ENCODE peak calls at places on chromosomes 6 and 20, in seven cellular contexts. One of them, this sample, is unnamed.
A peak's percentile ranks its signal among the peaks of the same experiment; 100 is the strongest.

GRCh38 chr20:47546184-47547033 is 44.7 kb downstream of the NCOA3 start:
- DNase-seq in H9: no peak
- DNase-seq in IMR-90: peak; percentile 96
- DNase-seq in H1: no peak
- DNase-seq in trophoblast cell: peak; percentile 93
- DNase-seq in neuronal stem cell: no peak
- DNase-seq in mesenchymal stem cell: peak; percentile 74
- DNase-seq in this sample: no peak

GRCh38 chr6:83127258-83127657 is 59.8 kb downstream of the DOP1A start:
- DNase-seq in IMR-90: no peak
- DNase-seq in H1: no peak
- DNase-seq in neuronal stem cell: no peak
- DNase-seq in trophoblast cell: no peak
- DNase-seq in H9: no peak
- DNase-seq in mesenchymal stem cell: no peak
- DNase-seq in this sample: no peak

GRCh38 chr20:44405246-44405645 is 49.7 kb downstream of the HNF4A start:
- DNase-seq in H9: no peak
- DNase-seq in mesenchymal stem cell: no peak
- DNase-seq in trophoblast cell: no peak
- DNase-seq in IMR-90: no peak
- DNase-seq in H1: no peak
- DNase-seq in neuronal stem cell: no peak
- DNase-seq in this sample: no peak

GRCh38 chr6:81981812-81982211 is 229.3 kb upstream of the TENT5A start:
- DNase-seq in H9: no peak
- DNase-seq in IMR-90: peak; percentile 79
- DNase-seq in trophoblast cell: peak; percentile 30
- DNase-seq in H1: no peak
- DNase-seq in neuronal stem cell: no peak
- DNase-seq in mesenchymal stem cell: peak; percentile 39
- DNase-seq in this sample: no peak

GRCh38 chr6:142413111-142413510 is 111.3 kb downstream of the ADGRG6 start:
- DNase-seq in H9: no peak
- DNase-seq in neuronal stem cell: no peak
- DNase-seq in H1: no peak
- DNase-seq in mesenchymal stem cell: no peak
- DNase-seq in trophoblast cell: peak; percentile 58
- DNase-seq in IMR-90: peak; percentile 55
- DNase-seq in this sample: no peak

GRCh38 chr20:57071283-57071701 is 195.1 kb downstream of the BMP7 start:
- DNase-seq in trophoblast cell: peak; percentile 77
- DNase-seq in mesenchymal stem cell: peak; percentile 50
- DNase-seq in IMR-90: no peak
- DNase-seq in neuronal stem cell: no peak
- DNase-seq in H9: peak; percentile 72
- DNase-seq in H1: no peak
- DNase-seq in this sample: peak; percentile 90

GRCh38 chr6:145562771-145563615 is 172.3 kb downstream of the EPM2A start:
- DNase-seq in H1: no peak
- DNase-seq in neuronal stem cell: no peak
- DNase-seq in trophoblast cell: no peak
- DNase-seq in IMR-90: peak; percentile 20
- DNase-seq in mesenchymal stem cell: no peak
- DNase-seq in H9: no peak
- DNase-seq in this sample: no peak

GRCh38 chr6:131897050-131897435 is 54.1 kb downstream of the CCN2 start:
- DNase-seq in H9: no peak
- DNase-seq in neuronal stem cell: no peak
- DNase-seq in IMR-90: no peak
- DNase-seq in H1: no peak
- DNase-seq in mesenchymal stem cell: no peak
- DNase-seq in trophoblast cell: peak; percentile 21
- DNase-seq in this sample: no peak

GRCh38 chr6:41767112-41767946 is 12.4 kb downstream of the FRS3 start:
- DNase-seq in mesenchymal stem cell: peak; percentile 78
- DNase-seq in IMR-90: peak; percentile 87
- DNase-seq in trophoblast cell: peak; percentile 99
- DNase-seq in H1: no peak
- DNase-seq in H9: no peak
- DNase-seq in neuronal stem cell: no peak
- DNase-seq in this sample: peak; percentile 76

GRCh38 chr20:41996951-41997350 is 378.8 kb upstream of the CHD6 start:
- DNase-seq in neuronal stem cell: no peak
- DNase-seq in IMR-90: no peak
- DNase-seq in H9: no peak
- DNase-seq in H1: no peak
- DNase-seq in trophoblast cell: no peak
- DNase-seq in mesenchymal stem cell: no peak
- DNase-seq in this sample: no peak

GRCh38 chr6:32139590-32139989 is 9.5 kb upstream of the FKBPL start:
- DNase-seq in neuronal stem cell: no peak
- DNase-seq in mesenchymal stem cell: no peak
- DNase-seq in H1: no peak
- DNase-seq in trophoblast cell: no peak
- DNase-seq in H9: no peak
- DNase-seq in IMR-90: no peak
- DNase-seq in this sample: no peak
- H2BK5ac ChIP-seq in neuronal stem cell: no peak overlapping the region
- H2BK5ac ChIP-seq in mesenchymal stem cell: no peak overlapping the region
- H2BK5ac ChIP-seq in H1: no peak overlapping the region
- H2BK5ac ChIP-seq in trophoblast cell: no peak overlapping the region
- H2BK5ac ChIP-seq in H9: no peak overlapping the region
- H2BK5ac ChIP-seq in IMR-90: no peak overlapping the region
- H2BK5ac ChIP-seq in this sample: no peak overlapping the region

GRCh38 chr6:36542041-36542440 is 5.2 kb downstream of the STK38 start:
- DNase-seq in H1: no peak
- DNase-seq in mesenchymal stem cell: no peak
- DNase-seq in IMR-90: peak; percentile 29
- DNase-seq in H9: no peak
- DNase-seq in trophoblast cell: no peak
- DNase-seq in neuronal stem cell: no peak
- DNase-seq in this sample: no peak

GRCh38 chr6:36539814-36540568 is 7.3 kb downstream of the STK38 start:
- DNase-seq in mesenchymal stem cell: no peak
- DNase-seq in H1: no peak
- DNase-seq in IMR-90: no peak
- DNase-seq in H9: no peak
- DNase-seq in neuronal stem cell: no peak
- DNase-seq in trophoblast cell: peak; percentile 92
- DNase-seq in this sample: peak; percentile 71

GRCh38 chr6:36533321-36533720 is 14.0 kb downstream of the STK38 start:
- DNase-seq in H9: no peak
- DNase-seq in neuronal stem cell: no peak
- DNase-seq in H1: no peak
- DNase-seq in trophoblast cell: no peak
- DNase-seq in mesenchymal stem cell: no peak
- DNase-seq in IMR-90: peak; percentile 34
- DNase-seq in this sample: no peak

DNA sequence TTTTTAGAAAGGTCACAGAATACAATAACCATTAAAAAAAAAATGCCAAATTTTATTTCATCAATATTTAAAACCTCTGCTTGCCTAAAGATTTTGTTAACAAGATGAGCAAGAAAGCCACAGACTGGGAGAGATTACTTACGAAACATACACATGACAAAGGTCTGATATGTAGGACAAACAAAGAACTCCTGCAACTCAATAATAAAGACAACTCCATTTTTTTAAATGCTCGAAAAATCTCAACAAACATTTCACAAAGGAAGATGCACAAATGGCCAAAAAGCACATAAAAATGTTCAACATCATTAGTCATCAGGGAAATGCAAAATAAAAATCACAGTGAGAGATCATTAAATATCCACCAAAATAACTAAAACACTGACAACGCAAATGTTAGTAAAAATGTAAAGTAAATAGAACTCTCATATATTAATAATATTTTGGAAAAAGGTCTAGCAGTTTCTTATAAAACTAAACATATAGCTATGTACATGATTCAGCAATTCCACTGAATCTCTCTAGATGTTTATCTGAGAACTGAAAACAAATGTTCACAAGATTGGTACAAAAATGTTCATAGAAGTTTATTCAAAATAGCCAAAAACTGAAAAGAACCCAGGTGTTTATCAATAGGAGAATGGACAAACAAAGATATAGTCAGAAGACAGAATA is 10.3 kb downstream of the STK38 start:
- DNase-seq in H1: no peak
- DNase-seq in neuronal stem cell: no peak
- DNase-seq in mesenchymal stem cell: no peak
- DNase-seq in trophoblast cell: no peak
- DNase-seq in IMR-90: no peak
- DNase-seq in H9: no peak
- DNase-seq in this sample: no peak
- H3K4me1 ChIP-seq in H1: no peaks in the 10 kb centered on the region
- H3K4me1 ChIP-seq in neuronal stem cell: no peaks in the 10 kb centered on the region
- H3K4me1 ChIP-seq in mesenchymal stem cell: peaks cover 1% of the 10 kb centered on the region
- H3K4me1 ChIP-seq in trophoblast cell: no peaks in the 10 kb centered on the region
- H3K4me1 ChIP-seq in IMR-90: peaks cover 3% of the 10 kb centered on the region
- H3K4me1 ChIP-seq in H9: no peaks in the 10 kb centered on the region
- H3K4me1 ChIP-seq in this sample: no peaks in the 10 kb centered on the region

GRCh38 chr6:105326838-105327745 is 75.8 kb downstream of the PREP start:
- DNase-seq in H9: no peak
- DNase-seq in neuronal stem cell: no peak
- DNase-seq in mesenchymal stem cell: peak; percentile 63
- DNase-seq in trophoblast cell: no peak
- DNase-seq in H1: no peak
- DNase-seq in IMR-90: peak; percentile 83
- DNase-seq in this sample: peak; percentile 16

GRCh38 chr6:105322499-105323231 is 80.2 kb downstream of the PREP start:
- DNase-seq in neuronal stem cell: no peak
- DNase-seq in trophoblast cell: no peak
- DNase-seq in IMR-90: no peak
- DNase-seq in H1: no peak
- DNase-seq in H9: no peak
- DNase-seq in mesenchymal stem cell: no peak
- DNase-seq in this sample: no peak

GRCh38 chr6:105326216-105326615 is 76.7 kb downstream of the PREP start:
- DNase-seq in H1: no peak
- DNase-seq in mesenchymal stem cell: peak; percentile 61
- DNase-seq in H9: no peak
- DNase-seq in IMR-90: peak; percentile 76
- DNase-seq in neuronal stem cell: no peak
- DNase-seq in trophoblast cell: no peak
- DNase-seq in this sample: no peak

GRCh38 chr6:105321728-105322127 is 81.2 kb downstream of the PREP start:
- DNase-seq in mesenchymal stem cell: no peak
- DNase-seq in trophoblast cell: no peak
- DNase-seq in H1: no peak
- DNase-seq in neuronal stem cell: no peak
- DNase-seq in H9: no peak
- DNase-seq in IMR-90: no peak
- DNase-seq in this sample: no peak

DNA sequence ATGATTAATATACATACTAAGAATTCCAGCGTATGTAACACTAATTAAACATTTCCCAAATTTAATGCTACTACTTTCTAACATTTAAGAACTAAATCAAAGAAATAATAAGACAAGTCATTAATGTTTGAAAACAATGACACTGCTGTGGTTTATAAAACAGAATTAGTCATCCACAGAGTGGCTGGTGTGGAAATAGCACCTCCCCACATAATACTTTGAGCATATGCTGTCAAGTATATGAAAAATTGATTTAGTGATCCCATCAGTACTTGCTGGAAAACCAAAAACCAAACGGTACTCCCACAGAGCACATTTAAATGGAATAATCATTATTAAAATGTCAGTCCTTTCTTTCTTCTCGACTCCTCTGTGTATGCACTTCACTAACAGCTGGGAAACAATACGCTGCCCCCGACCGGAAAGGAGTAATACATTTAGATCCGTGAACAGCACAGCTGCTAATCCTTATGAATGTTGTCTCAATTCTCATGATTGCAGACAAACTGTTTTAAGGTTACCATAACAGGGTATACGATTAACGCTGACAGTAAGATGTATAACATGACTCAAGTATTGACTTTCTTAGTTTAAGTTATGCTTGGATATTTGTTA is 78.4 kb downstream of the PREP start:
- DNase-seq in mesenchymal stem cell: no peak
- DNase-seq in H9: no peak
- DNase-seq in IMR-90: no peak
- DNase-seq in neuronal stem cell: no peak
- DNase-seq in H1: no peak
- DNase-seq in trophoblast cell: no peak
- DNase-seq in this sample: no peak
- H3K23ac ChIP-seq in mesenchymal stem cell: no peak overlapping the region
- H3K23ac ChIP-seq in H9: no peak overlapping the region
- H3K23ac ChIP-seq in IMR-90: no peak overlapping the region
- H3K23ac ChIP-seq in neuronal stem cell: no peak overlapping the region
- H3K23ac ChIP-seq in H1: no peak overlapping the region
- H3K23ac ChIP-seq in trophoblast cell: no peak overlapping the region
- H3K23ac ChIP-seq in this sample: no peak overlapping the region

GRCh38 chr6:3281669-3282460 is 23.1 kb downstream of the PSMG4 start:
- DNase-seq in trophoblast cell: no peak
- DNase-seq in mesenchymal stem cell: peak; percentile 42
- DNase-seq in H1: peak; percentile 21
- DNase-seq in H9: no peak
- DNase-seq in neuronal stem cell: no peak
- DNase-seq in IMR-90: peak; percentile 85
- DNase-seq in this sample: peak; percentile 53

GRCh38 chr6:3283241-3283640 is 24.5 kb downstream of the PSMG4 start:
- DNase-seq in IMR-90: no peak
- DNase-seq in neuronal stem cell: no peak
- DNase-seq in H9: no peak
- DNase-seq in H1: no peak
- DNase-seq in trophoblast cell: no peak
- DNase-seq in mesenchymal stem cell: no peak
- DNase-seq in this sample: no peak

GRCh38 chr6:3280866-3281465 is 22.2 kb downstream of the PSMG4 start:
- DNase-seq in neuronal stem cell: no peak
- DNase-seq in IMR-90: peak; percentile 37
- DNase-seq in H1: no peak
- DNase-seq in trophoblast cell: no peak
- DNase-seq in H9: no peak
- DNase-seq in mesenchymal stem cell: no peak
- DNase-seq in this sample: no peak

GRCh38 chr6:3283641-3284435 is 25.1 kb downstream of the PSMG4 start:
- DNase-seq in neuronal stem cell: no peak
- DNase-seq in IMR-90: no peak
- DNase-seq in H1: no peak
- DNase-seq in trophoblast cell: no peak
- DNase-seq in mesenchymal stem cell: no peak
- DNase-seq in H9: no peak
- DNase-seq in this sample: no peak

DNA sequence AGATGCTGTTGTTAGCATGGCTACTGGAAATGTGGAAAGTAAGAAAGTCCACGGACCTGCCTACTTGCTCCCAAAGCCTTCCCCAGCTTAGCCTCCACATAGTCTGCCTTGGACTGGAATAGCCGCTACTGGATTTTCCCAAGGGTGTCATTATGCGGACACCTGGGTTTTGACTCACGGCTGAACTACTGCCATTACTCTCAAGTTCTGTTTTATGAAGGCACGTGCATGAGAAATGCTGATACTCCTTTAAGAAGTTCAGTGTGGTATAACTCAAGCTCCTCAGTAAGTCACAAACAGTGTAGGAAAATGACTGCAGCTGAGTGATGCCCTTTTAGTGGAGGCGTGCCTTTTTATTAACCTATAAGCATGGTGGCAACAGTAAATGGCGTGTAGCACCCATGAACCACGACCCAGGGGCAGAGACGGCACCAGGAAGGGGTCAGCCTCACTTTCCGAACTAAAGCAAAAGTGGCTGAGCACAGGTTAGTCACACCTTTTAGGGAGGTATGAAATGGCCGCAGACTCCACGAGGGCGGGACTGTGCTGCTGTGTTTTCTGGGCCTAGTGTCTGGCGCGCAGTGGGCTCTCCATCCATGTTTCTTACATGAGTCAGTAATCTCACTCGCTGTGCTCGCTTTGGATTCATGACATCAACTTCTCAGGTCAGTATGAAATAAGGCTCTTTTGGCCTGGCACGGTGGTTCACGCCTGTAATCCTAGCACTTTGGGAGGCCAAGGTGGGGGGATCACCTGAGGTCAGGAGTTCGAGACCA is 23.9 kb downstream of the PSMG4 start:
- DNase-seq in neuronal stem cell: no peak
- DNase-seq in H1: no peak
- DNase-seq in trophoblast cell: no peak
- DNase-seq in mesenchymal stem cell: no peak
- DNase-seq in H9: no peak
- DNase-seq in IMR-90: no peak
- DNase-seq in this sample: no peak
- H2BK5ac ChIP-seq in neuronal stem cell: no peak overlapping the region
- H2BK5ac ChIP-seq in H1: peak overlapping the region; percentile 18
- H2BK5ac ChIP-seq in trophoblast cell: no peak overlapping the region
- H2BK5ac ChIP-seq in mesenchymal stem cell: no peak overlapping the region
- H2BK5ac ChIP-seq in H9: no peak overlapping the region
- H2BK5ac ChIP-seq in IMR-90: no peak overlapping the region
- H2BK5ac ChIP-seq in this sample: no peak overlapping the region